ENCODE peak calls at places on chromosomes 3 and 15, in six cellular contexts. U is GM23338, Y is GM12891, M is suprapubic skin, D is Panc1, Z is breast epithelium. C is an unnamed sample.

GRCh38 chr3:62186967-62187366 is 186.4 kb downstream of the FEZF2 start:
- DNase-seq in U (peak; percentile 78), Y (no peak), M (no peak), D (no peak), Z (no peak), C (no peak)

GRCh38 chr15:67120839-67121540 is 55.6 kb downstream of the SMAD3 start:
- DNase-seq in U (no peak), Y (peak; percentile 46), M (peak; percentile 96), D (no peak), Z (peak; percentile 73), C (peak; percentile 90)

GRCh38 chr3:114442251-114442650 is 148.4 kb downstream of the TIGIT start:
- DNase-seq in U (no peak), Y (no peak), M (no peak), D (no peak), Z (no peak), C (no peak)

GRCh38 chr3:114456742-114457141 is 162.9 kb downstream of the TIGIT start:
- DNase-seq in U (no peak), Y (peak; percentile 6), M (no peak), D (no peak), Z (no peak), C (no peak)

GRCh38 chr15:43920815-43921214 is 94.0 kb downstream of the WDR76 start:
- DNase-seq in U (no peak), Y (no peak), M (no peak), D (no peak), Z (no peak), C (no peak)

GRCh38 chr3:10263549-10264363 is 15.5 kb downstream of the TATDN2 start:
- DNase-seq in U (peak; percentile 92), Y (no peak), M (no peak), D (no peak), Z (no peak), C (no peak)

GRCh38 chr3:27670619-27671018 is 51.5 kb downstream of the EOMES start:
- DNase-seq in U (no peak), Y (no peak), M (no peak), D (no peak), Z (no peak), C (no peak)

GRCh38 chr3:77189684-77190083 is 149.8 kb downstream of the ROBO2 start:
- DNase-seq in U (no peak), Y (no peak), M (no peak), D (no peak), Z (no peak), C (no peak)

GRCh38 chr3:27193056-27193455 is 176.1 kb downstream of the NEK10 start:
- DNase-seq in U (no peak), Y (no peak), M (no peak), D (no peak), Z (no peak), C (no peak)

GRCh38 chr15:31179683-31180082 is 78.2 kb upstream of the TRPM1 start:
- DNase-seq in U (peak; percentile 54), Y (no peak), M (no peak), D (no peak), Z (no peak), C (no peak)

DNA sequence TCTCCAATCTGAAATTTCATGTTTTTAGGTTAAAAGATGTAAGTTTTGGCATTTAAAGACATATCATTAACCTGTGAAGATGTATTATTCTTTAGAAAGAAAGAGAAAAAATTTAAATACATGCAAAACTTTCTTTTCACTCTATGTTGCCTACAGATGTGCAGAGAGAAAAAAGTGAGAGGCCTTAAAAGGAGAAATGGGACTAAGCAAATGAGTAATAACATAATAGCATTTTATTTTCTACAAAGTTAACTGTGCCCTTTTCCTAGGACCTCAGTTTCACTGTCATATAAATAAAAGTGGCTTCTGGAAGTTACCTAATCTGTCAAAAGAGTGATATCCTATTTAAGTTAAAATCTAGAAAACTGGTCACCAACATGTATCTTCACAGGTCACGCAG is 16.1 kb downstream of the DAZL start:
- DNase-seq in U (no peak), Y (no peak), M (no peak), D (no peak), Z (no peak), C (no peak)
- TF ChIP-seq POLR2AphosphoS5 in U (no peak), Y (no peak), M (no peak), D (no peak), Z (no peak), C (no peak)

GRCh38 chr3:56890448-56891083 is 88.8 kb upstream of the ARHGEF3 start:
- DNase-seq in U (no peak), Y (no peak), M (no peak), D (no peak), Z (no peak), C (no peak)
- TF ChIP-seq POLR2AphosphoS5 in U (no peak), Y (no peak), M (no peak), D (no peak), Z (no peak), C (peak; percentile 39)

DNA sequence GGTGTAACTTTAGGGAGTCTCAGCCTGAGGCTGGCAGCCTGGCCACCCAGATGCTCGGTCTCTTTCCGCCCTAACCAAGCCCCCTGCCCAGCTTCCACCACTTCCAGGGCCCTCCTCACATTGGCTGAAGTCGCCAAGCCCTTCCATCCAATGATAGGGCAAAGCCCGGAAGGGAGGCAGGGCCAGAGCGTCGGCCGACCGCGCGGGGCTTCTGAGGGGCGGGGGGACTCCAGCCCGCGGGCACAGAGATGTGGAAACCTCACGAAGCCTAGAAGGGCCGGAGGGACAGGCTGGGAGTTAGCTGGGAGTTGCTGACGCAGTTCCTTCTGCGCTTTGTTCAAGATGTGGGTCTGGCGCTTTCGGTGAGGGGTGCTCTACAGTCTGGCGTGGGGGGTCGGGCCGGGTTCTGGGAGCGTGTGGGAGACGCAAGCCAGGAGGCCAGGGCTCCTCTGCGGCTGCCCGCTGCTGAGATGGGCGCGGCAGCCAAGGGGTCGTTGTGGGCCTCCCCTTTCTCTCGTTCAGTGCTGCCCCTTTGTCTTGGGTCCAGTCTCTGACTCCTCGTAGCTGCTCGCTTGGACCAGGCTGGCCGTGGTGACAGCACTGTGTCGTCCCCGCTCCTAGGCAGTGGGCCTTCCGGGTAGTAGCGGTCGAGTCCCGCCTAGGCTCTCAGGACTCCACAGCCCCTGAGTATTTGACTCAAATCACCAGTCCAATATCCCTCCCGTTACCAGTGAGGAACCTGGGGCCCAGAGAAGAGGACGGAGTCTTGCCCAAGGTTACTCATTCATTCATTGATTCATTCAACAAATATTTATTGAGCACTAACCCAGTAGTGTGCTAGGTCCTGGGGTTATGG is at the start of gene ZNF660:
- DNase-seq in U (peak; percentile 97), Y (peak; percentile 38), M (peak; percentile 66), D (no peak), Z (peak; percentile 19), C (peak; percentile 27)
- TF ChIP-seq POLR2AphosphoS5 in U (peak; percentile 84), Y (no peak), M (no peak), D (no peak), Z (peak; percentile 16), C (peak; percentile 43)

DNA sequence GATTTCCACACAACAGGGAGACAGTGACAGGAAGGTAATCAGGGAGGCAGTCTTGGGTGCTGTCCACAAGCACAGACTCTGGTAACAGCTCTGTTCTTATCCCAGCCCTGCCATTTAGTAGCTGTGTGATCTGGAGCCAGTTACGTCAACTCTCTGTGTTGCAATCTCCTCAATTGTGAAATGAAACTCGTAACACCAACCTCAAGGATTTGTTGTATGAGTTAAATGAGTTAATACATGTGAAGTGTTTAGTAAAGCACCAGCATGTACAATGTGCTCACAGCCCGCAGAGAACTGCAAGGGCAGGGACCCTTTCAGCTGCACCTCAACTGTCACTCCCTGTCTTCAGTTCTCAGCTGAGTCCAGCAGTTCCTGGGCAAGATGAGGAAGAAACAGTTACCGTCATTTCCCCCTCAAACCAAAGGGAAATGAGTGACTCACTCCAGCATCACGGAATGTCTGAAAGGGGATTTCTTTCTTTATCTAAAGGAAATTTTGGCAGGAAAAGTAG is 39.8 kb upstream of the MB21D2 start:
- DNase-seq in U (no peak), Y (no peak), M (peak; percentile 66), D (no peak), Z (no peak), C (no peak)
- TF ChIP-seq POLR2AphosphoS5 in U (no peak), Y (no peak), M (peak; percentile 41), D (no peak), Z (no peak), C (no peak)

GRCh38 chr3:185713015-185713414 is 111.8 kb downstream of the IGF2BP2 start:
- DNase-seq in U (no peak), Y (no peak), M (no peak), D (no peak), Z (no peak), C (no peak)

GRCh38 chr3:185714085-185714484 is 110.8 kb downstream of the IGF2BP2 start:
- DNase-seq in U (no peak), Y (no peak), M (no peak), D (no peak), Z (no peak), C (no peak)

GRCh38 chr3:185716436-185717090 is 108.3 kb downstream of the IGF2BP2 start:
- DNase-seq in U (peak; percentile 50), Y (no peak), M (no peak), D (no peak), Z (no peak), C (no peak)

GRCh38 chr3:185717121-185717520 is 107.7 kb downstream of the IGF2BP2 start:
- DNase-seq in U (no peak), Y (no peak), M (no peak), D (no peak), Z (no peak), C (no peak)

DNA sequence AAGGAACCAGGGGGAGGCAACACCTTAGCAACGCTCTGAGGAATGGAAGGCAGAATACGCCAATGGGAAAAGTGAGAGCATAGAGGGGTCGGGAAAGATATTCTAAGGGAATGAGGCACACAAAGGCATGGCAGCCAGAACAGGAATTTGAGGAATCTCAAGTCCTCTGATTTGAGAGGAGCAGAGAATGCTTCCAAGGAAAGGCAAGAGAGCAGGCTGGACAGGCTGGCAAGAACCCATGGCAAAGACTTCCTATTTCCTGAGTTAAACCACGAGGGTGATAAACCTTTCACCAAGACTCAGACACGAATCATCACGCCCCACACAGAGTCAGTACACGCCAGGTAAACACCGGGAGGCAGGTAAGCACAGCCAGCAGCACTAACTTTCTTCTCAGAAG is 109.8 kb downstream of the IGF2BP2 start:
- DNase-seq in U (peak; percentile 94), Y (no peak), M (no peak), D (no peak), Z (no peak), C (no peak)
- TF ChIP-seq POLR2AphosphoS5 in U (no peak), Y (no peak), M (no peak), D (no peak), Z (no peak), C (no peak)

GRCh38 chr3:52435246-52436101 is 9.4 kb downstream of the SEMA3G start:
- DNase-seq in U (no peak), Y (no peak), M (no peak), D (no peak), Z (no peak), C (no peak)
- TF ChIP-seq POLR2AphosphoS5 in U (no peak), Y (no peak), M (no peak), D (no peak), Z (no peak), C (no peak)

GRCh38 chr3:119628390-119628789 is 30.7 kb downstream of the PLA1A start:
- DNase-seq in U (no peak), Y (no peak), M (no peak), D (no peak), Z (no peak), C (no peak)
- TF ChIP-seq POLR2AphosphoS5 in U (no peak), Y (no peak), M (no peak), D (no peak), Z (no peak), C (no peak)

C was measured in stomach.